ENCODE peak calls at places on chromosomes 13 and 19, in six cellular contexts. W is endothelial cell, Q is D721Med, L is colonic mucosa, J is coronary artery, Y is cardiac muscle cell. Z is an unnamed sample.

GRCh38 chr19:42293539-42293938 is 8.4 kb upstream of the PRR19 start:
- DNase-seq in W (no peak), Q (no peak), L (no peak), J (no peak), Y (no peak), Z (no peak)

GRCh38 chr19:28727133-28727834 is 485.7 kb downstream of the UQCRFS1 start:
- DNase-seq in W (peak; percentile 76), Q (peak; percentile 27), L (no peak), J (no peak), Y (peak; percentile 61), Z (no peak)

GRCh38 chr13:27704681-27705080 is 83.0 kb downstream of the POLR1D start:
- DNase-seq in W (no peak), Q (no peak), L (no peak), J (no peak), Y (no peak), Z (no peak)

GRCh38 chr19:4012092-4012974 is 4.8 kb downstream of the PIAS4 start:
- DNase-seq in W (no peak), Q (peak; percentile 25), L (peak; percentile 44), J (no peak), Y (no peak), Z (no peak)

GRCh38 chr13:65724261-65724660 is 1505.9 kb downstream of the PCDH9 start:
- DNase-seq in W (no peak), Q (no peak), L (no peak), J (no peak), Y (peak; percentile 89), Z (no peak)

GRCh38 chr19:29529646-29530548 is 4.1 kb downstream of the VSTM2B start:
- DNase-seq in W (peak; percentile 31), Q (no peak), L (no peak), J (no peak), Y (no peak), Z (no peak)

GRCh38 chr19:28509079-28509895 is 703.7 kb downstream of the UQCRFS1 start:
- DNase-seq in W (no peak), Q (no peak), L (no peak), J (no peak), Y (no peak), Z (no peak)

GRCh38 chr13:32905063-32905863 is 111.0 kb upstream of the KL start:
- DNase-seq in W (no peak), Q (no peak), L (no peak), J (no peak), Y (no peak), Z (no peak)

GRCh38 chr19:15469513-15470297 is 5.4 kb upstream of the RASAL3 start:
- DNase-seq in W (no peak), Q (no peak), L (no peak), J (no peak), Y (peak; percentile 49), Z (no peak)

GRCh38 chr13:85508683-85509329 is 290.4 kb downstream of the SLITRK6 start:
- DNase-seq in W (no peak), Q (no peak), L (no peak), J (no peak), Y (peak; percentile 36), Z (no peak)

GRCh38 chr13:89136678-89137077 is 1465.5 kb downstream of the SLITRK5 start:
- DNase-seq in W (no peak), Q (no peak), L (no peak), J (no peak), Y (no peak), Z (no peak)

GRCh38 chr13:84455143-84455905 is 573.0 kb upstream of the SLITRK1 start:
- DNase-seq in W (no peak), Q (no peak), L (no peak), J (no peak), Y (no peak), Z (no peak)

GRCh38 chr13:89457977-89458376 is 1786.8 kb downstream of the SLITRK5 start:
- DNase-seq in W (no peak), Q (no peak), L (no peak), J (no peak), Y (peak; percentile 85), Z (no peak)

GRCh38 chr13:110575322-110576069 is 14.0 kb upstream of the RAB20 start:
- DNase-seq in W (no peak), Q (no peak), L (no peak), J (no peak), Y (peak; percentile 33), Z (no peak)

GRCh38 chr19:30864460-30865215 is 484.6 kb downstream of the TSHZ3 start:
- DNase-seq in W (no peak), Q (no peak), L (no peak), J (peak; percentile 61), Y (no peak), Z (no peak)

GRCh38 chr19:7669641-7670040 is 792 bp downstream of the RETN start:
- DNase-seq in W (no peak), Q (no peak), L (no peak), J (no peak), Y (no peak), Z (no peak)

GRCh38 chr13:112120031-112120373 is 53.1 kb downstream of the SOX1 start:
- DNase-seq in W (no peak), Q (no peak), L (no peak), J (no peak), Y (no peak), Z (no peak)

GRCh38 chr13:114213980-114214379 is 20.7 kb upstream of the CDC16 start:
- DNase-seq in W (no peak), Q (no peak), L (no peak), J (no peak), Y (no peak), Z (no peak)

GRCh38 chr19:14381689-14382474 is 638 bp downstream of the ADGRE5 start:
- DNase-seq in W (no peak), Q (no peak), L (peak; percentile 85), J (no peak), Y (peak; percentile 53), Z (no peak)
- TF ChIP-seq CTCF in W (no peak), Q (no peak), L (no peak), J (no peak), Y (no peak), Z (no peak)

DNA sequence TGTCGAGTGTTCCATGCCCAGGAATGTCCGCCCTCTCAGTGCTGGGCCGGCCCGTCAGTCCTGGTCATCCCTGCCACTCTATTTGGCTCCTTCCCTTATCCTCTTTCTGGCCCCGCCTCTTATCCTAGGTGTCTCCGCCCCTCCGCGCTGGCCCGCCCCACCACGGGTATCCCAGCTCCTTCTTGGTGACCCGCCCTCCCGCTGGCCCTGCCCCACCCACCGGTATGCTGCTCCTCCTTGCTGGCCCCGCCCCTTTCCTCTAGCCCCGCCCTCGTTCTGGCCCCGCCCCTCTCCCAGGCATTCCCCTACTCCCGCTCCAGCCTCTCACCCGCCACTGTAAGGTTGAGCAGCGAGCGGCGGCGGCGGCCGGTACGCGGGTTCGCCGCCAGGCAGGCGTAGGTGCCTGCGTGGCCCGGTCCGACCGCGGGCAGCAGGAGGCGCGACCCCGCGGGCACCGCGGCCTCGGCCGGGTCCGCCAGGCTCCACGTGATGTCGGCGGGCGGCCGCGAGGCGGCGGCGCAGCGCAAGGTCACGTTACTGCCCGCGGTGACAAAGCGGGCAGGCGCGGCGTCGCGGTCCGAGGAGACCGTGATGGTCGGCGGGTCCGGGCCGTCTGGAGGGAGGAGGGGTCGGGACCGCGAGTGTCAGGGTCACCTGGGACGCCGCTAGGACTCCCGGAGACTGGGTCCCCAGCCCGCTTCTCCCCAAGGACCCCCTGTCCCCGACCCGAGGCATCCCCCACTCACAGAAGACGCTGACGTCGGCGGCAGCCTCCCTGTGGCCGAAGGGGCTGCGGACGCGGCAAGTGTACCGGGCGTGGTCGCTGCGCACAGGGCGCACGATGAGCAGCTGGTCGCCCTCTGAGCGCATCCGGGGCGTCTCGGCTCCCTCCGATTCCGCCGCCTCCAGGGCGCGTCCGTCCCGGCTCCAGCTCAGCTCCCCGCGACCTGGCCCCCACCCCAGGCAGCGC is 2.0 kb downstream of the VSIG10L start:
- DNase-seq in W (peak; percentile 99), Q (peak; percentile 90), L (peak; percentile 100), J (peak; percentile 100), Y (peak; percentile 99), Z (peak; percentile 91)
- TF ChIP-seq CTCF in W (peak; percentile 64), Q (peak; percentile 20), L (no peak), J (no peak), Y (no peak), Z (peak; percentile 38)

DNA sequence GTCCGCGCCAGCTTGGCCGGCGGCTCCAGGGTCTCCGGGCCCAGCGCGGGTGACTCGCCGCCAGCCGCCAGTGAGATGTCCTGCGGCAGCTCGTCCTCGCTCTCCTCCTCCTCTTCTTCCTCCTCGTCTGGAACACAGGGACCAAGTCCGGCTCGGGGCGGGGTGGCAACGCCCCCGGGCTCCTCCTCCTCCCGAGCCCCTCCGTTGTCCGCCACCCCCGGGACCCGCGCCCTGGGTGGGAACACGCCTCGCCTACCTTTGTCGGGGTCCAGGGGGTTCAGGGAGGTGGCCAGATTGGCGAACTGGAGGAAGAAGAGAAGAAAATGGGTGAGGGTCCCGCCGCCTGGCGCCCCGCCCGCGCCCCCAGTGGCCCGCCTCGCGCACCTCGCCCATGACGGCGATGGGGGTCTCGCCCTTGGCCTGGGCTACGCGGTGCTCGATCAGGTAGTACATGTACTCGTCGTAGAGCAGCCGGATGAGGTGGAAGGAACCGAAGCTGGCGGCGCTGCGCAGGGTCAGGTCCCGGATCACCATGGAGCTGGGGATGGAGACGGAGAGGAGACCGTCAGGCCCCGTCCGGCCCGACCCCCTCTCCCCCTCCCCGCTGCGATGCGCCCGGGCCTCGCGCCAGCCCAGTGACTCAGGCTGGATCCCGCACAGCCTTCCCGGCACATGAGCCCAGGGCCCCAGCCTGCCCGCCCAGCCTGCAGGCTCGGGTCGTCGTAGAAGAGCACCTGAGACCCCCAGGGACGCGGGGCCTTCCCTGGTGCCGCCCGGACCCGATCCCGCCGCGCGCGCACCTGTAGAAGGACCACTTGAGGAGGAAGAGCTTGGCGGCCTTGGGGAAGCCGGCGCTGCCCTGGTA is 10.7 kb downstream of the DCAF15 start:
- DNase-seq in W (no peak), Q (no peak), L (no peak), J (peak; percentile 72), Y (peak; percentile 73), Z (no peak)
- TF ChIP-seq CTCF in W (no peak), Q (no peak), L (no peak), J (no peak), Y (no peak), Z (no peak)

GRCh38 chr19:51018745-51019543 is 565 bp downstream of the KLK10 start:
- DNase-seq in W (peak; percentile 36), Q (no peak), L (no peak), J (no peak), Y (peak; percentile 21), Z (no peak)

GRCh38 chr19:51023946-51024345 is 2.5 kb downstream of the KLK11 start:
- DNase-seq in W (no peak), Q (no peak), L (no peak), J (no peak), Y (no peak), Z (no peak)

GRCh38 chr19:51019544-51019925 is at the start of gene KLK10:
- DNase-seq in W (no peak), Q (no peak), L (no peak), J (no peak), Y (no peak), Z (no peak)

GRCh38 chr19:51022526-51022925 is 3.0 kb upstream of the KLK10 start:
- DNase-seq in W (no peak), Q (no peak), L (no peak), J (no peak), Y (no peak), Z (no peak)

DNA sequence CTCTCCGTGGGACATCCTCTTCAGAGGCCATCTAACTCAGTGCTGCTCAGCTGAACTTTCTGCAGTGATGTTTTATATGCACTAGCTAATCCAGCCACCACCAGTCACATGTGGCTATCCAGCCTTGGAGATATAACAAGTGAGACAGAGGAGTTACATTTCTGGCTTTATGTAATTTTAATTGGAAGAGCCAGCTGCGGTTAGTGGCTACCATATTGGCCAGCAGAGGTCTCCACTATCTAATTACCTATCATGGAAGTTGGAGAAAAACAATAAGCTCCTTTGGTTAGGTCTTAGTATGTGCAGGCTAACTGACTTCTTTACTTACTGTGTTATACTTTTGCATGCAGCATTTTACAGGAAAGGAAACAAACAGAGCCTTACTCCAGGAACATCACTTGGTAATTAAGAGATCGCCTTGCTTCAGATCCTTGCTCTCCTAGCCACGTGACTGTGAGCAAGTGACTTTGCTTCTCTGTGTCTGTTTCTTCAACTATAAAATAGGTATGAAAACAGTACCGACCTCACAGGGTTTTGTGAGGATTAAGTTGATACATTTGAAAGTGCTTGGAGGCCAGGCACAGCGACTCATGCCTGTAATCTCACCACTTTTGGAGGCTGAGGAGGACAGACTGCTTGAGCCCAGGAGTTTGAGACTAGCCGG is 1.6 kb upstream of the KLK10 start:
- DNase-seq in W (peak; percentile 33), Q (no peak), L (no peak), J (no peak), Y (peak; percentile 74), Z (no peak)
- TF ChIP-seq CTCF in W (peak; percentile 51), Q (peak; percentile 59), L (peak; percentile 56), J (no peak), Y (peak; percentile 78), Z (peak; percentile 76)

Z was measured in neural crest cell.